ENCODE peak calls at places on chromosome 21, in eight cellular contexts. One of them, this sample, is unnamed.

GRCh38 chr21:23016617-23017016 is 2018.4 kb downstream of the NCAM2 start:
- DNase-seq in NCI-H1417: peak
- DNase-seq in GOT3: no peak
- DNase-seq in heart left ventricle: no peak
- DNase-seq in NT2/D1: peak
- DNase-seq in left ventricle myocardium inferior: no peak
- DNase-seq in BE2C: peak
- DNase-seq in NCI-H774: no peak
- DNase-seq in this sample: peak

GRCh38 chr21:32087452-32087851 is 191.4 kb downstream of the MIS18A start:
- DNase-seq in heart left ventricle: no peak
- DNase-seq in GOT3: no peak
- DNase-seq in BE2C: no peak
- DNase-seq in NCI-H1417: no peak
- DNase-seq in NCI-H774: no peak
- DNase-seq in left ventricle myocardium inferior: no peak
- DNase-seq in NT2/D1: no peak
- DNase-seq in this sample: no peak

GRCh38 chr21:33479679-33480480 is at the start of gene TMEM50B:
- DNase-seq in left ventricle myocardium inferior: peak
- DNase-seq in heart left ventricle: peak
- DNase-seq in NCI-H774: peak
- DNase-seq in NT2/D1: peak
- DNase-seq in NCI-H1417: peak
- DNase-seq in GOT3: peak
- DNase-seq in BE2C: peak
- DNase-seq in this sample: peak

GRCh38 chr21:44054710-44055109 is 42.6 kb downstream of the TRAPPC10 start:
- DNase-seq in GOT3: no peak
- DNase-seq in NCI-H1417: no peak
- DNase-seq in left ventricle myocardium inferior: no peak
- DNase-seq in NCI-H774: no peak
- DNase-seq in heart left ventricle: no peak
- DNase-seq in NT2/D1: no peak
- DNase-seq in BE2C: no peak
- DNase-seq in this sample: no peak

GRCh38 chr21:44653123-44653522 is 1.3 kb downstream of the KRTAP12-4 start:
- DNase-seq in NCI-H774: no peak
- DNase-seq in left ventricle myocardium inferior: no peak
- DNase-seq in NT2/D1: peak
- DNase-seq in BE2C: no peak
- DNase-seq in GOT3: no peak
- DNase-seq in heart left ventricle: no peak
- DNase-seq in NCI-H1417: peak
- DNase-seq in this sample: no peak

GRCh38 chr21:35232545-35233176 is 183.6 kb upstream of the RUNX1 start:
- DNase-seq in heart left ventricle: no peak
- DNase-seq in GOT3: no peak
- DNase-seq in BE2C: no peak
- DNase-seq in NCI-H774: no peak
- DNase-seq in NCI-H1417: no peak
- DNase-seq in left ventricle myocardium inferior: no peak
- DNase-seq in NT2/D1: peak
- DNase-seq in this sample: peak

GRCh38 chr21:45187646-45188045 is 100.0 kb downstream of the POFUT2 start:
- DNase-seq in heart left ventricle: no peak
- DNase-seq in NCI-H1417: no peak
- DNase-seq in NCI-H774: no peak
- DNase-seq in GOT3: no peak
- DNase-seq in BE2C: no peak
- DNase-seq in NT2/D1: no peak
- DNase-seq in left ventricle myocardium inferior: no peak
- DNase-seq in this sample: no peak

GRCh38 chr21:38929137-38929536 is 123.4 kb downstream of the ETS2 start:
- DNase-seq in NT2/D1: no peak
- DNase-seq in NCI-H774: no peak
- DNase-seq in left ventricle myocardium inferior: no peak
- DNase-seq in NCI-H1417: no peak
- DNase-seq in BE2C: no peak
- DNase-seq in heart left ventricle: no peak
- DNase-seq in GOT3: no peak
- DNase-seq in this sample: no peak

GRCh38 chr21:43578677-43579313 is 80.5 kb downstream of the HSF2BP start:
- DNase-seq in BE2C: no peak
- DNase-seq in left ventricle myocardium inferior: no peak
- DNase-seq in NCI-H1417: no peak
- DNase-seq in NCI-H774: no peak
- DNase-seq in NT2/D1: no peak
- DNase-seq in heart left ventricle: no peak
- DNase-seq in GOT3: no peak
- DNase-seq in this sample: no peak

GRCh38 chr21:26412831-26413329 is 160.2 kb downstream of the CYYR1 start:
- DNase-seq in left ventricle myocardium inferior: no peak
- DNase-seq in heart left ventricle: no peak
- DNase-seq in GOT3: no peak
- DNase-seq in NT2/D1: no peak
- DNase-seq in NCI-H774: no peak
- DNase-seq in BE2C: no peak
- DNase-seq in NCI-H1417: no peak
- DNase-seq in this sample: no peak

GRCh38 chr21:25750085-25750484 is 15.3 kb downstream of the GABPA start:
- DNase-seq in NCI-H774: no peak
- DNase-seq in GOT3: no peak
- DNase-seq in left ventricle myocardium inferior: no peak
- DNase-seq in heart left ventricle: no peak
- DNase-seq in NCI-H1417: no peak
- DNase-seq in NT2/D1: no peak
- DNase-seq in BE2C: no peak
- DNase-seq in this sample: no peak

GRCh38 chr21:39161064-39161463 is 22.2 kb downstream of the PSMG1 start:
- DNase-seq in NCI-H1417: no peak
- DNase-seq in NT2/D1: no peak
- DNase-seq in left ventricle myocardium inferior: no peak
- DNase-seq in BE2C: no peak
- DNase-seq in GOT3: no peak
- DNase-seq in heart left ventricle: no peak
- DNase-seq in NCI-H774: no peak
- DNase-seq in this sample: no peak

GRCh38 chr21:27134513-27134912 is 167.6 kb upstream of the ADAMTS5 start:
- DNase-seq in heart left ventricle: no peak
- DNase-seq in NCI-H774: peak
- DNase-seq in BE2C: peak
- DNase-seq in left ventricle myocardium inferior: no peak
- DNase-seq in NCI-H1417: peak
- DNase-seq in NT2/D1: no peak
- DNase-seq in GOT3: no peak
- DNase-seq in this sample: no peak

GRCh38 chr21:27519357-27519756 is 552.5 kb upstream of the ADAMTS5 start:
- DNase-seq in heart left ventricle: no peak
- DNase-seq in left ventricle myocardium inferior: no peak
- DNase-seq in NCI-H1417: no peak
- DNase-seq in BE2C: no peak
- DNase-seq in NT2/D1: no peak
- DNase-seq in NCI-H774: no peak
- DNase-seq in GOT3: no peak
- DNase-seq in this sample: no peak

This sample was measured in Panc1.